ENCODE peak calls at places on chromosomes 4 and X, in five cellular contexts. L is body of pancreas, J is pancreas, R is transverse colon, Z is neural progenitor cell. D is an unnamed sample.
A peak's percentile ranks its signal among the peaks of the same experiment; 100 is the strongest.

GRCh38 chrX:65690057-65690855 is 22.8 kb downstream of the MSN start:
- DNase-seq in L (no peak), Z (no peak), R (no peak), J (no peak), D (peak; percentile 70)

GRCh38 chr4:140094701-140095420 is 59.1 kb downstream of the MAML3 start:
- DNase-seq in R (peak; percentile 61), J (peak; percentile 54), Z (no peak), L (peak; percentile 74), D (peak; percentile 72)

GRCh38 chrX:7294483-7294882 is 146.5 kb upstream of the PUDP start:
- DNase-seq in Z (no peak), L (no peak), J (no peak), R (no peak), D (no peak)

GRCh38 chrX:44872319-44872816 is 620 bp upstream of the KDM6A start:
- DNase-seq in Z (no peak), R (peak; percentile 65), L (peak; percentile 53), J (peak; percentile 28), D (peak; percentile 63)

GRCh38 chr4:189046642-189047041 is 894.0 kb upstream of the FRG1 start:
- DNase-seq in R (no peak), Z (no peak), J (no peak), L (no peak), D (no peak)

GRCh38 chr4:907103-907400 is 25.1 kb downstream of the GAK start:
- DNase-seq in L (no peak), Z (no peak), R (no peak), J (no peak), D (no peak)

GRCh38 chr4:183876268-183876934 is 28.7 kb upstream of the STOX2 start:
- DNase-seq in L (peak; percentile 84), Z (no peak), J (peak; percentile 81), R (peak; percentile 63), D (peak; percentile 84)

GRCh38 chrX:39726810-39727209 is 370.9 kb downstream of the BCOR start:
- DNase-seq in Z (no peak), J (no peak), L (no peak), R (peak; percentile 27), D (no peak)

GRCh38 chr4:78441786-78442185 is 109.8 kb upstream of the ANXA3 start:
- DNase-seq in L (no peak), J (no peak), Z (peak; percentile 68), R (no peak), D (no peak)

GRCh38 chr4:51963871-51964513 is 56.2 kb downstream of the LRRC66 start:
- DNase-seq in Z (no peak), J (no peak), R (no peak), L (peak; percentile 35), D (no peak)

GRCh38 chr4:168645933-168646768 is 149.3 kb downstream of the PALLD start:
- DNase-seq in J (no peak), L (no peak), Z (no peak), R (no peak), D (no peak)

GRCh38 chr4:182741054-182741453 is 176.1 kb downstream of the DCTD start:
- DNase-seq in R (no peak), L (no peak), Z (no peak), J (no peak), D (no peak)

GRCh38 chrX:110318664-110318968 is 731 bp upstream of the AMMECR1 start:
- DNase-seq in Z (no peak), R (no peak), J (peak; percentile 16), L (no peak), D (no peak)

GRCh38 chrX:72258174-72258573 is 18.9 kb downstream of the RPS4X start:
- DNase-seq in J (no peak), R (no peak), L (no peak), Z (no peak), D (no peak)

GRCh38 chr4:124862261-124862660 is 149.7 kb upstream of the ANKRD50 start:
- DNase-seq in R (no peak), J (no peak), Z (no peak), L (no peak), D (no peak)

GRCh38 chr4:177281544-177281943 is 28.1 kb upstream of the NEIL3 start:
- DNase-seq in J (no peak), R (no peak), Z (no peak), L (no peak), D (no peak)

GRCh38 chrX:82626978-82627377 is 881.1 kb upstream of the POU3F4 start:
- DNase-seq in R (no peak), Z (no peak), L (no peak), J (no peak), D (no peak)

GRCh38 chrX:13432376-13432775 is 112.5 kb upstream of the ATXN3L start:
- DNase-seq in L (peak; percentile 28), Z (no peak), R (no peak), J (no peak), D (no peak)

GRCh38 chr4:32025840-32026459 is 1305.8 kb downstream of the PCDH7 start:
- DNase-seq in L (no peak), J (no peak), R (peak; percentile 35), Z (no peak), D (no peak)

GRCh38 chr4:4564522-4564921 is 22.7 kb upstream of the STX18 start:
- DNase-seq in L (no peak), R (no peak), J (no peak), Z (no peak), D (no peak)

GRCh38 chrX:74464722-74465121 is 43.4 kb downstream of the SLC16A2 start:
- DNase-seq in Z (no peak), R (no peak), J (no peak), L (no peak), D (no peak)

GRCh38 chr4:84224522-84224921 is 274.6 kb downstream of the NKX6-1 start:
- DNase-seq in Z (peak; percentile 38), L (no peak), J (no peak), R (no peak), D (no peak)

GRCh38 chr4:28973591-28974350 is 1746.4 kb upstream of the PCDH7 start:
- DNase-seq in Z (no peak), R (no peak), L (no peak), J (no peak), D (no peak)

GRCh38 chr4:15396157-15396800 is 31.6 kb upstream of the C1QTNF7 start:
- DNase-seq in J (peak; percentile 8), L (peak; percentile 31), Z (peak; percentile 70), R (peak; percentile 44), D (no peak)

GRCh38 chr4:158015241-158015640 is 157.6 kb downstream of the GASK1B start:
- DNase-seq in R (no peak), Z (no peak), J (no peak), L (no peak), D (no peak)

GRCh38 chr4:168630445-168631187 is 133.8 kb downstream of the PALLD start:
- DNase-seq in L (no peak), J (no peak), Z (no peak), R (no peak), D (no peak)

GRCh38 chr4:54139332-54139731 is 39.4 kb downstream of the GSX2 start:
- DNase-seq in R (no peak), L (no peak), Z (no peak), J (no peak), D (no peak)

GRCh38 chrX:72110051-72110926 is 21.4 kb downstream of the RTL5 start:
- DNase-seq in J (no peak), R (no peak), Z (no peak), L (no peak), D (no peak)

GRCh38 chr4:91894006-91894405 is 409.8 kb upstream of the GRID2 start:
- DNase-seq in R (no peak), J (no peak), Z (no peak), L (no peak), D (no peak)

GRCh38 chr4:144644368-144645101 is 1.4 kb upstream of the HHIP start:
- DNase-seq in Z (no peak), J (no peak), L (no peak), R (no peak), D (no peak)

GRCh38 chr4:123418486-123418931 is 21.9 kb downstream of the SPRY1 start:
- DNase-seq in R (no peak), J (no peak), Z (peak; percentile 92), L (peak; percentile 29), D (no peak)

GRCh38 chrX:48474127-48474526 is 1.9 kb upstream of the FTSJ1 start:
- DNase-seq in Z (peak; percentile 23), L (no peak), R (no peak), J (no peak), D (no peak)

GRCh38 chr4:7031526-7032449 is 11.4 kb upstream of the TADA2B start:
- DNase-seq in R (no peak), L (no peak), J (no peak), Z (no peak), D (no peak)

GRCh38 chr4:23268072-23268771 is 575.5 kb downstream of the GBA3 start:
- DNase-seq in Z (no peak), R (no peak), J (no peak), L (no peak), D (no peak)

GRCh38 chr4:129037093-129037492 is 56.2 kb downstream of the SCLT1 start:
- DNase-seq in R (no peak), Z (no peak), L (no peak), J (no peak), D (no peak)

GRCh38 chr4:90733211-90733610 is 606.0 kb downstream of the CCSER1 start:
- DNase-seq in J (no peak), Z (no peak), R (no peak), L (no peak), D (no peak)

GRCh38 chrX:34879876-34880275 is 62.7 kb upstream of the FAM47B start:
- DNase-seq in R (no peak), L (no peak), J (no peak), Z (no peak), D (no peak)
- H3K4me3 ChIP-seq in R (no peak overlapping the region), L (no peak overlapping the region), J (no peak overlapping the region), Z (no peak overlapping the region), D (no peak overlapping the region)

GRCh38 chr4:2688281-2688680 is 67.9 kb downstream of the TNIP2 start:
- DNase-seq in L (no peak), Z (no peak), R (no peak), J (no peak), D (no peak)
- H3K4me1 ChIP-seq in L (no peaks in the 10 kb centered on the region), Z (no peaks in the 10 kb centered on the region), R (no peaks in the 10 kb centered on the region), J (no peaks in the 10 kb centered on the region), D (no peaks in the 10 kb centered on the region)

GRCh38 chrX:69096963-69097362 is 68.3 kb downstream of the PJA1 start:
- DNase-seq in Z (no peak), J (no peak), R (no peak), L (no peak), D (no peak)
- H3K27ac ChIP-seq in Z (no peak overlapping the region), J (no peak overlapping the region), R (no peak overlapping the region), L (no peak overlapping the region), D (no peak overlapping the region)

GRCh38 chr4:153488719-153489384 is 22.7 kb downstream of the TMEM131L start:
- DNase-seq in L (no peak), Z (peak; percentile 33), R (no peak), J (no peak), D (no peak)
- H3K4me3 ChIP-seq in L (no peak overlapping the region), Z (no peak overlapping the region), R (peak overlapping the region; percentile 11), J (peak overlapping the region; percentile 1), D (no peak overlapping the region)

GRCh38 chr4:104425003-104425402 is 69.7 kb downstream of the CXXC4 start:
- DNase-seq in J (no peak), L (peak; percentile 20), R (no peak), Z (no peak), D (no peak)
- H3K4me1 ChIP-seq in J (no peaks in the 10 kb centered on the region), L (peaks cover 12% of the 10 kb centered on the region), R (no peaks in the 10 kb centered on the region), Z (peaks cover 59% of the 10 kb centered on the region), D (no peaks in the 10 kb centered on the region)

D was measured in right atrium auricular region.